ENCODE peak calls at places on chromosomes 7 and 10, in four cellular contexts. G is K562, A is HepG2, C is HCT116. N is an unnamed sample.

GRCh38 chr7:138125598-138126111 is 49.4 kb downstream of the AKR1D1 start:
- DNase-seq in A (no peak), C (no peak), G (no peak), N (no peak)

GRCh38 chr7:132118641-132119040 is 457.6 kb downstream of the PLXNA4 start:
- DNase-seq in A (no peak), C (no peak), G (no peak), N (no peak)

GRCh38 chr7:88758355-88759215 is 915 bp upstream of the ZNF804B start:
- DNase-seq in C (no peak), A (no peak), G (peak; percentile 44), N (no peak)

GRCh38 chr10:69733791-69734261 is 67.9 kb upstream of the COL13A1 start:
- DNase-seq in A (no peak), G (no peak), C (no peak), N (no peak)

GRCh38 chr7:12826079-12826478 is 138.6 kb downstream of the ARL4A start:
- DNase-seq in C (no peak), A (no peak), G (peak; percentile 27), N (no peak)

GRCh38 chr10:112247791-112248190 is 35.4 kb upstream of the TECTB start:
- DNase-seq in G (no peak), C (no peak), A (no peak), N (no peak)

GRCh38 chr7:156625585-156625984 is 15.0 kb upstream of the RNF32 start:
- DNase-seq in C (no peak), G (no peak), A (peak; percentile 56), N (no peak)

GRCh38 chr10:112677689-112678088 is 230.7 kb downstream of the VTI1A start:
- DNase-seq in C (no peak), G (peak; percentile 62), A (no peak), N (no peak)

GRCh38 chr10:22679608-22680007 is 34.8 kb downstream of the PIP4K2A start:
- DNase-seq in G (no peak), C (no peak), A (no peak), N (no peak)

GRCh38 chr10:35089641-35090161 is 440 bp downstream of the CUL2 start:
- DNase-seq in C (no peak), G (peak; percentile 59), A (no peak), N (no peak)

GRCh38 chr7:22588396-22588795 is 88.4 kb upstream of the STEAP1B start:
- DNase-seq in C (no peak), A (no peak), G (no peak), N (no peak)

GRCh38 chr7:33880787-33881186 is 24.6 kb upstream of the BMPER start:
- DNase-seq in C (no peak), A (no peak), G (no peak), N (no peak)

GRCh38 chr7:50206521-50207250 is 97.8 kb upstream of the IKZF1 start:
- DNase-seq in A (peak; percentile 40), G (no peak), C (peak; percentile 38), N (no peak)

GRCh38 chr10:12628964-12629766 is 279.8 kb downstream of the CAMK1D start:
- DNase-seq in A (no peak), G (no peak), C (no peak), N (no peak)

GRCh38 chr10:118621304-118621942 is 26.0 kb upstream of the PRLHR start:
- DNase-seq in G (no peak), C (no peak), A (no peak), N (no peak)

GRCh38 chr10:45468110-45468509 is 94.1 kb downstream of the ALOX5 start:
- DNase-seq in A (no peak), G (no peak), C (no peak), N (no peak)

GRCh38 chr10:99930731-99931550 is 78.8 kb downstream of the DNMBP start:
- DNase-seq in G (no peak), C (peak; percentile 89), A (peak; percentile 82), N (no peak)

GRCh38 chr10:121205625-121206024 is 354.5 kb downstream of the WDR11 start:
- DNase-seq in G (no peak), A (no peak), C (no peak), N (no peak)

GRCh38 chr10:63456437-63457210 is 9.2 kb downstream of the JMJD1C start:
- DNase-seq in G (no peak), C (no peak), A (no peak), N (no peak)

GRCh38 chr7:38425509-38425908 is 152.1 kb upstream of the TARP start:
- DNase-seq in C (no peak), A (no peak), G (no peak), N (no peak)

GRCh38 chr10:70714245-70714644 is 41.9 kb downstream of the ADAMTS14 start:
- DNase-seq in C (no peak), A (no peak), G (no peak), N (no peak)

GRCh38 chr7:54888067-54888735 is 129.2 kb upstream of the SEC61G start:
- DNase-seq in A (no peak), C (no peak), G (no peak), N (no peak)

GRCh38 chr7:129779602-129780256 is 168.2 kb downstream of the NRF1 start:
- DNase-seq in G (peak; percentile 80), C (peak; percentile 61), A (peak; percentile 61), N (no peak)

GRCh38 chr7:6008668-6009611 is at the start of the genes AIMP2 and PMS2:
- DNase-seq in G (peak; percentile 98), C (peak; percentile 98), A (peak; percentile 99), N (peak; percentile 99)

DNA sequence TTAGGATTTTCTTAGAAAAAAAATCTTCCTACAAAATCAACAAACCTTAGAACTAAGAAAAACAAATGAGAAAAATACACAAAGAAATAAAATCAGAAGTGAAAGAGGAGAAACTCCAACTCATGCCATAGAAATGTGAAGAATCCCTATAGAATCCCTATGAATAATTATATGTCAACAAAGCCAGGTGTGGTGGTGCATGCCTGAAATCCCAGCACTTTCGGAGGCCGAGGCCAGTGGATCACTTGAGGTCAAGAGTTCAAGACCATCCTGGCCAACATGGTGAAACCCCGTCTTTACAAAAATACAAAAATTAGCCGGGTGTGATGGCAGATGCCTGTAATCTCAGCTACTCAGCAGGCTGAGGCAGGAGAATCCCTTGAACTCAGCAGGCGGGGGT is 27.1 kb downstream of the ACSM6 start:
- DNase-seq in A (peak; percentile 48), C (no peak), G (no peak), N (no peak)
- TF ChIP-seq TCF7L2 in A (no peak), C (no peak), G (no peak), N (no peak)

GRCh38 chr10:101818958-101819633 is 852 bp upstream of the OGA start:
- DNase-seq in C (no peak), A (peak; percentile 76), G (peak; percentile 71), N (no peak)
- TF ChIP-seq POLR2AphosphoS5 in C (no peak), A (peak; percentile 20), G (no peak), N (no peak)

GRCh38 chr7:4690953-4691856 is 9.1 kb downstream of the FOXK1 start:
- DNase-seq in A (no peak), C (no peak), G (no peak), N (no peak)
- H3K4me1 ChIP-seq in A (peaks cover 54% of the 10 kb centered on the region), C (peaks cover 22% of the 10 kb centered on the region), G (peaks cover 12% of the 10 kb centered on the region), N (peaks cover 20% of the 10 kb centered on the region)

DNA sequence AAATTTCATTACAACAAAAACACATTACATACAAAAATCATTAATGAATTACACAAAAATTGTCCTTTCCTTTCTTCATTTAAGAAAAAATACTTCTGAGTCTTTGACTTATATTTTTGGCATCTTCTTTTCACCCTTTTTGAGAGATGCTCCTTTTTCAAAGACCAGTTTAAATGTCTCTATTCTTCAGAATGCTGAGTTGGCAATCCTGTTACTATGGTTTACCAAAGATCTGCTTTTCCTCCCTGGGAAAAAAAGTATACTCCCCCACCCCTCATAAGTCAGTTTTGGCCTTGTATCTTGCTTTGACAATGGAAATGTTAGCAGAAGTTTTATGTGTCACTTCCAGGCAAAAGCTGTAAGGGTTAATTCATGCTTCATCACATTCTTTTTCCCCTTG is 198.4 kb upstream of the GRM3 start:
- DNase-seq in A (no peak), C (no peak), G (no peak), N (no peak)
- TF ChIP-seq TCF7L2 in A (no peak), C (no peak), G (no peak), N (no peak)

GRCh38 chr7:153581415-153581814 is 470.8 kb upstream of the DPP6 start:
- DNase-seq in A (no peak), G (no peak), C (no peak), N (no peak)

GRCh38 chr7:153588596-153588995 is 463.6 kb upstream of the DPP6 start:
- DNase-seq in C (no peak), A (no peak), G (no peak), N (no peak)

GRCh38 chr7:153584132-153584531 is 468.1 kb upstream of the DPP6 start:
- DNase-seq in C (no peak), A (no peak), G (no peak), N (no peak)
- TF ChIP-seq POLR2AphosphoS5 in C (no peak), A (no peak), G (no peak), N (no peak)

GRCh38 chr10:80503584-80504157 is 34.0 kb upstream of the SH2D4B start:
- DNase-seq in G (no peak), A (no peak), C (no peak), N (no peak)

GRCh38 chr10:80506189-80506575 is 31.5 kb upstream of the SH2D4B start:
- DNase-seq in A (peak; percentile 87), G (no peak), C (peak; percentile 78), N (no peak)

GRCh38 chr10:80504897-80505465 is 32.7 kb upstream of the SH2D4B start:
- DNase-seq in G (no peak), A (no peak), C (no peak), N (no peak)

GRCh38 chr10:80502621-80503583 is 34.8 kb upstream of the SH2D4B start:
- DNase-seq in G (peak; percentile 24), A (no peak), C (no peak), N (no peak)

GRCh38 chr10:80504158-80504811 is 33.4 kb upstream of the SH2D4B start:
- DNase-seq in C (no peak), A (no peak), G (peak; percentile 96), N (no peak)
- H3K4me1 ChIP-seq in C (peaks cover 98% of the 10 kb centered on the region), A (peaks cover 84% of the 10 kb centered on the region), G (peaks cover 59% of the 10 kb centered on the region), N (peaks cover 8% of the 10 kb centered on the region)

GRCh38 chr7:107708956-107709355 is 35.0 kb upstream of the CBLL1 start:
- DNase-seq in G (no peak), A (no peak), C (no peak), N (no peak)

GRCh38 chr7:107715531-107715930 is 28.4 kb upstream of the CBLL1 start:
- DNase-seq in C (no peak), A (no peak), G (no peak), N (no peak)

GRCh38 chr7:107711301-107711700 is 32.6 kb upstream of the CBLL1 start:
- DNase-seq in G (no peak), C (no peak), A (no peak), N (no peak)

GRCh38 chr7:107712025-107712424 is 31.9 kb upstream of the CBLL1 start:
- DNase-seq in G (no peak), C (no peak), A (no peak), N (no peak)

GRCh38 chr7:107712906-107713305 is 31.0 kb upstream of the CBLL1 start:
- DNase-seq in A (no peak), C (no peak), G (no peak), N (no peak)
- TF ChIP-seq TCF7L2 in A (no peak), C (no peak), G (no peak), N (no peak)

N was measured in Panc1.